ENCODE peak calls at places on chromosomes 6 and 20, in seven cellular contexts. Q is mucosa of descending colon, G is lower lobe of right lung, O is RWPE2, W is HCT116, X is right cardiac atrium, R is body of pancreas. A is an unnamed sample.

GRCh38 chr6:106976270-106976669 is 1.7 kb upstream of the CD24 start:
- ATAC-seq in Q (peak; percentile 22), G (no peak), O (no peak), W (no peak), X (no peak), R (no peak), A (no peak)

GRCh38 chr6:95087394-95088097 is 489.8 kb upstream of the MANEA start:
- ATAC-seq in Q (no peak), G (no peak), O (peak; percentile 96), W (peak; percentile 69), X (peak; percentile 67), R (peak; percentile 30), A (no peak)

GRCh38 chr6:137677714-137678113 is 183.5 kb upstream of the OLIG3 start:
- ATAC-seq in Q (no peak), G (peak; percentile 75), O (no peak), W (no peak), X (no peak), R (no peak), A (no peak)

GRCh38 chr6:100379386-100379785 is 85.3 kb downstream of the SIM1 start:
- ATAC-seq in Q (no peak), G (no peak), O (no peak), W (no peak), X (no peak), R (no peak), A (no peak)

GRCh38 chr20:50913976-50914375 is 17.3 kb downstream of the ADNP start:
- ATAC-seq in Q (peak; percentile 24), G (peak; percentile 38), O (peak; percentile 90), W (no peak), X (peak; percentile 79), R (no peak), A (no peak)

GRCh38 chr6:90382760-90383159 is 86.1 kb upstream of the BACH2 start:
- ATAC-seq in Q (no peak), G (no peak), O (no peak), W (no peak), X (no peak), R (no peak), A (no peak)

GRCh38 chr6:87824813-87825475 is 122.9 kb upstream of the AKIRIN2 start:
- ATAC-seq in Q (peak; percentile 29), G (peak; percentile 72), O (no peak), W (no peak), X (peak; percentile 71), R (no peak), A (peak; percentile 63)

GRCh38 chr6:112189494-112189893 is 64.9 kb downstream of the LAMA4 start:
- ATAC-seq in Q (no peak), G (no peak), O (no peak), W (no peak), X (no peak), R (no peak), A (peak; percentile 66)

GRCh38 chr6:147448212-147448611 is 60.3 kb upstream of the SAMD5 start:
- ATAC-seq in Q (peak; percentile 60), G (no peak), O (peak; percentile 40), W (no peak), X (no peak), R (no peak), A (no peak)
- H3K4me3 ChIP-seq in Q (no peak overlapping the region), G (no peak overlapping the region), O (no peak overlapping the region), W (no peak overlapping the region), X (no peak overlapping the region), R (no peak overlapping the region), A (no peak overlapping the region)

GRCh38 chr6:156658596-156659316 is 118.4 kb upstream of the ARID1B start:
- ATAC-seq in Q (no peak), G (no peak), O (no peak), W (no peak), X (peak; percentile 50), R (no peak), A (no peak)
- H3K4me3 ChIP-seq in Q (no peak overlapping the region), G (no peak overlapping the region), O (no peak overlapping the region), W (no peak overlapping the region), X (no peak overlapping the region), R (no peak overlapping the region), A (no peak overlapping the region)

DNA sequence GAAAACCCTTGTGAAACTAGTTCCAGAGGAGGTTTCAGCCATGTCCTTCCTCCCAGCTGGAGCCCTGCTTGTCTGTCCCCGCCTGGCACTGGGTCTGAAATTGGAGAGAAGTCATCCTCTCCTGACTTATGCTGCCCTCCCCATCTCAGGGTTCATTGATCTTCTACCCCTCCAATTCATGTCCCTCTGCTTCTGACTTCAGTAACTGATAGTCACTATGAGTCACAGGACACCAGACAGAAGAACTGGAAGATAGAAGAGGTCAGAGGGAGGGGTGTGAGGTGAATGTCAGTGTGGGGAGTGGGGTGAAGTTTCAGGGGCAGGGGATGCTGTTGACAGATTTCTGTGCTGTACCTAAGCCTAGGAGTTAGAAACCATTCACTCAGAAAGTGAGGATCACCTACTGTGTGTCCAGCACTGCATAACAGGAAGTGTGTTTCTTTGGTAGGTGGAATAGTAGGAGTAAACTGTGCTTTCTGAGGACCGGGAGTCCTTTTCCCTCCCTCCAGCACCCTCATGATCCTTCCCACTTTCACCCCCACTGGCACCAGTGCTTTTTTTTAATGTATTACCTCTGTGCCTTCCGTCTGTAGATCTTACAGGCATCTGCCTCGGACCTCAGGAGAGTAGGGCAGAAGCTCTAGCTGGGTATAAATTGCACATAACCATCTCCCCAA is 627 bp upstream of the RPP21 start:
- ATAC-seq in Q (no peak), G (no peak), O (no peak), W (peak; percentile 1), X (peak; percentile 2), R (no peak), A (no peak)
- H3K4me3 ChIP-seq in Q (no peak overlapping the region), G (peak overlapping the region; percentile 97), O (peak overlapping the region; percentile 96), W (peak overlapping the region; percentile 86), X (peak overlapping the region; percentile 56), R (no peak overlapping the region), A (no peak overlapping the region)

DNA sequence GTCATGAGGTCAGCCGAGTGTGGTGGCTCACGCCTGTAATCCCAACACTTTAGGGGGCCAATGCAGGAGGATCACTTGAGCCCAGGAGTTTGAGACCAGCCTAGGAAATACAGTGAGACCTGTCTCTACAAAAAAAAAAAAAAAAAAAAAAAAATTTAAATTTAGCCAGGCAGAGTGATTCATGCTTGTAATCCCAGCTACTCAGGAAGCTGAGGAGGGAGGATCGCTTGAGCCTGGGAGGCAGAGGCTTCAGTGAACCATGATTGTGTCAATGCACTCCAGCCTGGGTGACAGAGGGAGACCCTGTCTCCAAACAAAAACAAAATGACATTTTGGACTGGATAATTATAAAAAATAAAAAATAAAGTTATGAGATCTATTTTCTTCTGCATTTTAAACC is 56.2 kb downstream of the ADGRF1 start:
- ATAC-seq in Q (no peak), G (no peak), O (peak; percentile 43), W (no peak), X (peak; percentile 43), R (no peak), A (no peak)
- H3K4me3 ChIP-seq in Q (no peak overlapping the region), G (no peak overlapping the region), O (no peak overlapping the region), W (no peak overlapping the region), X (no peak overlapping the region), R (no peak overlapping the region), A (no peak overlapping the region)

DNA sequence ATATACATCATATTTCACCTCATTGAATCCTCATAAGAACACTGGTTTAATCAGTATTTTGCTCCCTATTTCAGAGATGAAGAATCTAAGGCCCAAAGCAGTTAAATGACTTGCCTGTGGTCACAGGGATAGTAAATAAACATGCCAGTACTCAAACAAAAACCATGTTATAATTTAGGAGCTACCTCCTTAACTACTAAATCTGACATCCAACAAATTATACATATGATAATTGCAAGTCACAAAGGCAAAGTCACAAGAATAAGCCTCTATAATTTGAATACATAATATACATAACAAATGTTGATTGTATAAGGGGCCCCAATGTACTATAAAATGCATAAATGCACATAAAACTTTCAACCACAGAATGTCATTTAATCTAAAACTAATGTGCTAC is 157.3 kb upstream of the SLC22A16 start:
- ATAC-seq in Q (no peak), G (no peak), O (no peak), W (no peak), X (no peak), R (no peak), A (no peak)
- H3K4me3 ChIP-seq in Q (no peak overlapping the region), G (no peak overlapping the region), O (no peak overlapping the region), W (no peak overlapping the region), X (no peak overlapping the region), R (no peak overlapping the region), A (no peak overlapping the region)

GRCh38 chr6:142027074-142027473 is 105.7 kb upstream of the GJE1 start:
- ATAC-seq in Q (no peak), G (no peak), O (no peak), W (no peak), X (no peak), R (no peak), A (no peak)

GRCh38 chr6:142026471-142026870 is 106.3 kb upstream of the GJE1 start:
- ATAC-seq in Q (no peak), G (no peak), O (peak; percentile 42), W (no peak), X (no peak), R (no peak), A (no peak)

GRCh38 chr6:142030115-142030619 is 102.6 kb upstream of the GJE1 start:
- ATAC-seq in Q (no peak), G (no peak), O (no peak), W (no peak), X (no peak), R (no peak), A (no peak)

DNA sequence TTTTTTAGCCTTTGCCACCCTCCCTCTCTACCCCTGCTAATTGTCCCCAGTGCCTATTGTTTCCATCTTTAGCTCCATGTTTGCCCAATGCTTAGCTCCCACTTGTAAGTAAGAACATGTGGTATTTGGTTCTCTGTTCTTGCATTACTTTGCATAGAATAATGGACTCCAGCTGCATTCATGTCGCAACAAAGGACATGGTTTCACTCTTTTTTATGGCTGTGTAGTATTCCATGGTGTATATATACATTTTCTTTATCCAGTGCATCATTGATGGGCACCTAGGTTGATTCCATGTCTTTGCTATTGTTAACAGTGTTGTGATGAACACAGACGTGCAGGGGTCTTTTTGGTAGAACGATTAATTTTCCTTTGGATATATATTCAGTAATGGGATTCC is 104.2 kb upstream of the GJE1 start:
- ATAC-seq in Q (no peak), G (no peak), O (no peak), W (no peak), X (no peak), R (no peak), A (no peak)
- H3K4me3 ChIP-seq in Q (no peak overlapping the region), G (no peak overlapping the region), O (no peak overlapping the region), W (no peak overlapping the region), X (no peak overlapping the region), R (no peak overlapping the region), A (no peak overlapping the region)

GRCh38 chr6:67287566-67287965 is 1347.5 kb upstream of the ADGRB3 start:
- ATAC-seq in Q (peak; percentile 33), G (no peak), O (no peak), W (no peak), X (no peak), R (no peak), A (no peak)
- H3K4me3 ChIP-seq in Q (no peak overlapping the region), G (no peak overlapping the region), O (no peak overlapping the region), W (no peak overlapping the region), X (no peak overlapping the region), R (no peak overlapping the region), A (no peak overlapping the region)

A was measured in gastroesophageal sphincter.